ENCODE peak calls at places on chromosomes 5 and 9, in five cellular contexts. One of them, this sample, is unnamed. For H3K36me3 and H3K9me2, the result is how much of the 10 kb centered on the place peaks cover.

GRCh38 chr5:137621861-137622823 is 113.7 kb downstream of the KLHL3 start:
- DNase-seq in hepatocyte: no peak
- DNase-seq in SK-N-SH: no peak
- DNase-seq in GM23248: peak
- DNase-seq in GM23338: no peak
- DNase-seq in this sample: peak

GRCh38 chr9:37325778-37326177 is 96.7 kb upstream of the GRHPR start:
- DNase-seq in hepatocyte: no peak
- DNase-seq in GM23248: peak
- DNase-seq in SK-N-SH: no peak
- DNase-seq in GM23338: no peak
- DNase-seq in this sample: no peak

GRCh38 chr5:137679910-137680309 is 56.0 kb downstream of the KLHL3 start:
- DNase-seq in SK-N-SH: no peak
- DNase-seq in GM23338: no peak
- DNase-seq in hepatocyte: no peak
- DNase-seq in GM23248: no peak
- DNase-seq in this sample: no peak

GRCh38 chr9:19409406-19410194 is 791 bp downstream of the ACER2 start:
- DNase-seq in hepatocyte: peak
- DNase-seq in GM23248: peak
- DNase-seq in GM23338: peak
- DNase-seq in SK-N-SH: peak
- DNase-seq in this sample: peak

GRCh38 chr9:126684345-126684744 is 70.6 kb downstream of the LMX1B start:
- DNase-seq in GM23248: no peak
- DNase-seq in hepatocyte: no peak
- DNase-seq in GM23338: no peak
- DNase-seq in SK-N-SH: no peak
- DNase-seq in this sample: no peak

GRCh38 chr9:111926421-111926875 is 29.8 kb downstream of the UGCG start:
- DNase-seq in GM23248: no peak
- DNase-seq in GM23338: no peak
- DNase-seq in SK-N-SH: no peak
- DNase-seq in hepatocyte: no peak
- DNase-seq in this sample: no peak

GRCh38 chr9:75071530-75072122 is 16.3 kb downstream of the NMRK1 start:
- DNase-seq in SK-N-SH: no peak
- DNase-seq in GM23248: no peak
- DNase-seq in GM23338: no peak
- DNase-seq in hepatocyte: no peak
- DNase-seq in this sample: no peak

GRCh38 chr5:79242242-79243039 is 6.5 kb downstream of the JMY start:
- DNase-seq in hepatocyte: no peak
- DNase-seq in GM23248: no peak
- DNase-seq in SK-N-SH: no peak
- DNase-seq in GM23338: no peak
- DNase-seq in this sample: no peak

GRCh38 chr5:139649082-139649991 is 1.2 kb downstream of the CXXC5 start:
- DNase-seq in hepatocyte: peak
- DNase-seq in GM23248: peak
- DNase-seq in GM23338: peak
- DNase-seq in SK-N-SH: peak
- DNase-seq in this sample: no peak

GRCh38 chr9:81841326-81841725 is 86.9 kb upstream of the SPATA31D4 start:
- DNase-seq in GM23338: peak
- DNase-seq in GM23248: no peak
- DNase-seq in SK-N-SH: no peak
- DNase-seq in hepatocyte: no peak
- DNase-seq in this sample: no peak

GRCh38 chr5:14560091-14560595 is 21.4 kb upstream of the OTULINL start:
- DNase-seq in GM23338: no peak
- DNase-seq in GM23248: no peak
- DNase-seq in SK-N-SH: no peak
- DNase-seq in hepatocyte: peak
- DNase-seq in this sample: no peak

GRCh38 chr9:14868772-14869583 is 41.2 kb downstream of the FREM1 start:
- DNase-seq in GM23338: no peak
- DNase-seq in hepatocyte: no peak
- DNase-seq in GM23248: no peak
- DNase-seq in SK-N-SH: no peak
- DNase-seq in this sample: no peak

GRCh38 chr5:108251350-108251749 is 130.5 kb downstream of the FBXL17 start:
- DNase-seq in GM23338: no peak
- DNase-seq in GM23248: no peak
- DNase-seq in hepatocyte: no peak
- DNase-seq in SK-N-SH: peak
- DNase-seq in this sample: no peak

GRCh38 chr5:143055596-143056330 is 285.6 kb downstream of the ARHGAP26 start:
- DNase-seq in GM23248: peak
- DNase-seq in hepatocyte: no peak
- DNase-seq in SK-N-SH: no peak
- DNase-seq in GM23338: no peak
- DNase-seq in this sample: no peak

GRCh38 chr9:86846679-86847078 is 100.6 kb downstream of the GAS1 start:
- DNase-seq in GM23248: peak
- DNase-seq in GM23338: no peak
- DNase-seq in SK-N-SH: no peak
- DNase-seq in hepatocyte: no peak
- DNase-seq in this sample: no peak

GRCh38 chr5:35899805-35900204 is 38.6 kb downstream of the CAPSL start:
- DNase-seq in GM23338: no peak
- DNase-seq in GM23248: no peak
- DNase-seq in hepatocyte: no peak
- DNase-seq in SK-N-SH: no peak
- DNase-seq in this sample: no peak

GRCh38 chr5:81854915-81855314 is 104.0 kb upstream of the SSBP2 start:
- DNase-seq in GM23248: no peak
- DNase-seq in GM23338: no peak
- DNase-seq in hepatocyte: no peak
- DNase-seq in SK-N-SH: no peak
- DNase-seq in this sample: no peak

GRCh38 chr5:157564149-157564711 is 11.3 kb downstream of the ADAM19 start:
- DNase-seq in GM23338: no peak
- DNase-seq in hepatocyte: no peak
- DNase-seq in SK-N-SH: no peak
- DNase-seq in GM23248: no peak
- DNase-seq in this sample: no peak

GRCh38 chr5:102853680-102854079 is 98.6 kb downstream of the PAM start:
- DNase-seq in GM23248: peak
- DNase-seq in SK-N-SH: no peak
- DNase-seq in hepatocyte: no peak
- DNase-seq in GM23338: peak
- DNase-seq in this sample: no peak
- H3K27ac ChIP-seq in GM23248: no peak
- H3K27ac ChIP-seq in SK-N-SH: peak
- H3K27ac ChIP-seq in hepatocyte: no peak
- H3K27ac ChIP-seq in GM23338: no peak
- H3K27ac ChIP-seq in this sample: no peak

DNA sequence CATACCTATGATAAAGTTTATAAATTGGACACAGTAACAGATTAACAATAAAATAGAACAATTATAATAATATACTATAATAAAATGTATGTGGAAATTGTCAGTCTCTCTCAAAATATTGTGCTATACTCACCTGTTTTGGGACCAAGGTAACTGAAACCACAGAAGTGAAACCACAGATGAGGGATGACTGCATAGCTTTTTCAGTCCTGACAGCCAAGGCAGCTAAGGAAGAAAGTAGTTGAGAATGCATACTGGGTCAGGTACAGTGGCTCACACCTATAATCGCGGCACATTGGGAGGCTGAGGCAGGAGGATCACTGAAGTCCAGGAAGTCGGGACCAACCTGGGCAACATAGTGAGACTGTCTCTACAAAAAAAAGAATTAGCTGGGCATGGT is 8.9 kb downstream of the SRP19 start:
- DNase-seq in SK-N-SH: no peak
- DNase-seq in GM23338: no peak
- DNase-seq in hepatocyte: no peak
- DNase-seq in GM23248: no peak
- DNase-seq in this sample: no peak
- H3K36me3 ChIP-seq in SK-N-SH: under half
- H3K36me3 ChIP-seq in GM23338: under half
- H3K36me3 ChIP-seq in hepatocyte: under half
- H3K36me3 ChIP-seq in GM23248: half or more
- H3K36me3 ChIP-seq in this sample: under half

DNA sequence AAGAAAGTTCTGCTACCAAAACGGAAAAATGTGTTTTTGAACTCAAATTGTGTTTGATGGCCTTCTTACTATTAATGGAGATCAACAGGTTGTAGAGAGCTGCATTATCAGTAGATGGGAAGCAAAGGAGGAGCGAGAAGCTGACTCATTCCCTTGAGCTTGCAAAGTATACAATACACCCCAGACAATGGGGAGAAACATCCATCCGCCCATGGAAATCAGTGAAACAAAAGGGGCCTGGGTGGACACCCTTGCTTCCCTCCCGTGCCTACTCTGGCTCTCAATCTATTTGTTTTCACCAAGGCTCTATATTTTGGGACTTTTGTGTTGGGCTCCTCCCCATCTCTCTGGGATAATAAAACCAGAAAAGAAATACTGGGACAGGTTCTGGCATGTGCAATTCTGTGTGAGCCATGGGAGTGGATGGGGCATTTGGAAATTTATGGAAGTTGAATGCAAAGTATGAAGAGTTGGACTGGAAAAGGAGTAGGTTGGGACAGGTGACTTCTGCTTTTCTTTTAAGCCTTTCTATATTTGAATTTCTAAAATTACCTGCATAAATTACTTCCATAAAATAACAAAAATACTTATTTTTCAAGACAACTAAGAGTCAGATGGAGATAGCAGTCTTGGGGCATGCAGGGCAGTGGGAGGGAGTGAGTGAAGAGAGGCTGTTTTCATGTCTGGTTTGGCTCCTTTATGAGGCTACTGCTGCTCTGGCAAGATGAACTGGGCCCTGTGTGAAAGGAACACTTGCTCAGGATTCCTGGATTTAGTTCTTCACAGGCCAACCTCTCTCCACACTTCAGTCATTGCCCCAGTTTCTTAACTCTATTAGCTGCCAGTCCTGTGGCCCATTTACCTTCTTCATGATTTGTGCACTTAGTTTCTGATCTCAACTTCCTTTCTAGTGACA is 76.5 kb upstream of the ZFAND5 start:
- DNase-seq in SK-N-SH: no peak
- DNase-seq in GM23248: peak
- DNase-seq in GM23338: no peak
- DNase-seq in hepatocyte: no peak
- DNase-seq in this sample: no peak
- H3K9me2 ChIP-seq in SK-N-SH: under half
- H3K9me2 ChIP-seq in GM23248: under half
- H3K9me2 ChIP-seq in GM23338: under half
- H3K9me2 ChIP-seq in hepatocyte: under half
- H3K9me2 ChIP-seq in this sample: under half

GRCh38 chr5:167248262-167248661 is 1043.2 kb upstream of the WWC1 start:
- DNase-seq in SK-N-SH: no peak
- DNase-seq in hepatocyte: no peak
- DNase-seq in GM23338: no peak
- DNase-seq in GM23248: peak
- DNase-seq in this sample: no peak
- H3K27ac ChIP-seq in SK-N-SH: no peak
- H3K27ac ChIP-seq in hepatocyte: no peak
- H3K27ac ChIP-seq in GM23338: no peak
- H3K27ac ChIP-seq in GM23248: no peak
- H3K27ac ChIP-seq in this sample: no peak